ENCODE peak calls at places on chromosomes 13 and 19, in four cellular contexts. S, R, Q and Z are unnamed samples.

GRCh38 chr19:2678043-2678671 is 24.3 kb downstream of the GNG7 start:
- DNase-seq in S (no peak), Q (no peak), R (no peak), Z (no peak)

GRCh38 chr19:48510421-48511268 is 990 bp downstream of the LMTK3 start:
- DNase-seq in R (peak), Q (peak), S (peak), Z (peak)

GRCh38 chr13:99878921-99879610 is 92.5 kb downstream of the ZIC5 start:
- DNase-seq in S (no peak), Q (no peak), R (no peak), Z (no peak)

GRCh38 chr13:110264685-110265275 is 42.2 kb downstream of the COL4A1 start:
- DNase-seq in R (no peak), S (no peak), Q (no peak), Z (no peak)

GRCh38 chr13:60211548-60211947 is 47.8 kb upstream of the DIAPH3 start:
- DNase-seq in S (no peak), R (no peak), Q (no peak), Z (no peak)

GRCh38 chr19:28463493-28464053 is 749.4 kb downstream of the UQCRFS1 start:
- DNase-seq in R (no peak), Q (no peak), S (no peak), Z (no peak)

GRCh38 chr19:3547301-3547731 is 8.3 kb downstream of the TEKTIP1 start:
- DNase-seq in S (no peak), Q (no peak), R (no peak), Z (no peak)

GRCh38 chr19:4068058-4068966 is 1.6 kb upstream of the ZBTB7A start:
- DNase-seq in S (no peak), R (peak), Q (no peak), Z (no peak)

GRCh38 chr13:29499766-29500165 is 95.7 kb downstream of the SLC7A1 start:
- DNase-seq in R (no peak), Q (no peak), S (no peak), Z (no peak)

GRCh38 chr19:10086032-10086903 is at the start of gene SHFL:
- DNase-seq in R (peak), Q (peak), S (no peak), Z (peak)

GRCh38 chr13:98273824-98274786 is 97.0 kb upstream of the RNF113B start:
- DNase-seq in R (no peak), S (peak), Q (no peak), Z (no peak)

GRCh38 chr13:78700121-78700910 is 41.4 kb upstream of the OBI1 start:
- DNase-seq in R (no peak), Q (no peak), S (no peak), Z (no peak)

GRCh38 chr19:10431254-10431942 is 11.1 kb downstream of the PDE4A start:
- DNase-seq in S (no peak), R (peak), Q (no peak), Z (no peak)

GRCh38 chr19:28700176-28700575 is 512.8 kb downstream of the UQCRFS1 start:
- DNase-seq in R (no peak), Q (no peak), S (no peak), Z (no peak)

GRCh38 chr19:41310031-41310831 is at the start of gene CCDC97:
- DNase-seq in R (peak), S (peak), Q (peak), Z (peak)

GRCh38 chr13:106612688-106613087 is 44.8 kb upstream of the ARGLU1 start:
- DNase-seq in Q (no peak), S (no peak), R (peak), Z (no peak)

GRCh38 chr19:33064117-33064777 is 441 bp downstream of the RHPN2 start:
- DNase-seq in R (no peak), Q (no peak), S (no peak), Z (peak)

GRCh38 chr13:93262729-93263128 is 36.1 kb downstream of the GPC6 start:
- DNase-seq in Q (no peak), S (no peak), R (no peak), Z (no peak)